ENCODE peak calls at places on chromosomes 1 and 21, in five cellular contexts. R is IMR-90; I is effector memory CD8-positive, alpha-beta T cell; C is NCI-H69; S is neural progenitor cell. X is an unnamed sample.

GRCh38 chr1:166888710-166889109 is 12.6 kb upstream of the TADA1 start:
- DNase-seq in R (no peak), I (no peak), C (peak; percentile 19), S (peak; percentile 29), X (no peak)

GRCh38 chr1:202143768-202144509 is 598 bp downstream of the ARL8A start:
- DNase-seq in R (no peak), I (no peak), C (peak; percentile 72), S (peak; percentile 62), X (peak; percentile 74)

GRCh38 chr1:148372731-148373130 is 110.4 kb downstream of the PPIAL4G start:
- DNase-seq in R (peak; percentile 44), I (peak; percentile 52), C (no peak), S (no peak), X (no peak)

GRCh38 chr1:10612446-10613160 is 137.9 kb downstream of the PEX14 start:
- DNase-seq in R (no peak), I (no peak), C (no peak), S (no peak), X (peak; percentile 18)

GRCh38 chr1:41533731-41534080 is 49.2 kb upstream of the EDN2 start:
- DNase-seq in R (no peak), I (no peak), C (no peak), S (no peak), X (no peak)

GRCh38 chr1:110545492-110545891 is 26.5 kb upstream of the KCNA10 start:
- DNase-seq in R (no peak), I (no peak), C (no peak), S (no peak), X (no peak)

GRCh38 chr1:180230791-180231505 is 884 bp downstream of the LHX4 start:
- DNase-seq in R (peak; percentile 51), I (no peak), C (peak; percentile 59), S (peak; percentile 88), X (peak; percentile 74)

GRCh38 chr1:54945393-54945936 is 35.0 kb upstream of the TMEM61 start:
- DNase-seq in R (no peak), I (no peak), C (peak; percentile 16), S (no peak), X (no peak)

GRCh38 chr1:44650159-44650831 is 24.0 kb downstream of the TMEM53 start:
- DNase-seq in R (no peak), I (no peak), C (peak; percentile 82), S (peak; percentile 88), X (peak; percentile 49)

GRCh38 chr1:52615489-52616042 is 13.4 kb downstream of the GPX7 start:
- DNase-seq in R (no peak), I (no peak), C (no peak), S (no peak), X (no peak)

GRCh38 chr21:43654806-43655489 is 4.3 kb downstream of the HSF2BP start:
- DNase-seq in R (peak; percentile 70), I (no peak), C (no peak), S (no peak), X (no peak)

GRCh38 chr1:221397141-221397540 is 344.7 kb downstream of the DUSP10 start:
- DNase-seq in R (no peak), I (no peak), C (no peak), S (no peak), X (no peak)

GRCh38 chr1:41367102-41367537 is 5.9 kb downstream of the FOXO6 start:
- DNase-seq in R (no peak), I (no peak), C (peak; percentile 53), S (no peak), X (no peak)

GRCh38 chr1:175887981-175888428 is 144.6 kb upstream of the TNR start:
- DNase-seq in R (peak; percentile 36), I (no peak), C (peak; percentile 64), S (peak; percentile 91), X (peak; percentile 89)

GRCh38 chr1:204398197-204399125 is 13.2 kb downstream of the PPP1R15B start:
- DNase-seq in R (peak; percentile 69), I (peak; percentile 61), C (peak; percentile 97), S (peak; percentile 89), X (peak; percentile 90)

GRCh38 chr21:37463083-37463780 is 96.7 kb downstream of the DYRK1A start:
- DNase-seq in R (peak; percentile 80), I (no peak), C (peak; percentile 63), S (peak; percentile 37), X (no peak)

GRCh38 chr1:92299477-92300125 is 742 bp downstream of the RPAP2 start:
- DNase-seq in R (no peak), I (no peak), C (peak; percentile 32), S (no peak), X (no peak)

X was measured in H9.